ENCODE peak calls at places on chromosomes 2 and 18, in five cellular contexts. One of them, this sample, is unnamed.
A peak's percentile ranks its signal among the peaks of the same experiment; 100 is the strongest.

GRCh38 chr2:101473911-101474751 is 781 bp downstream of the RFX8 start:
- DNase-seq in hypothalamus: peak; percentile 42
- DNase-seq in suprapubic skin: peak; percentile 70
- DNase-seq in ELR: peak; percentile 81
- DNase-seq in neural progenitor cell: peak; percentile 74
- DNase-seq in this sample: peak; percentile 48

GRCh38 chr2:159251296-159252173 is 35.0 kb downstream of the WDSUB1 start:
- DNase-seq in hypothalamus: no peak
- DNase-seq in suprapubic skin: no peak
- DNase-seq in ELR: peak; percentile 47
- DNase-seq in neural progenitor cell: no peak
- DNase-seq in this sample: no peak

GRCh38 chr2:161576421-161576820 is 47.8 kb upstream of the SLC4A10 start:
- DNase-seq in hypothalamus: no peak
- DNase-seq in suprapubic skin: no peak
- DNase-seq in ELR: peak; percentile 45
- DNase-seq in neural progenitor cell: peak; percentile 45
- DNase-seq in this sample: no peak

GRCh38 chr2:189836644-189837043 is 52.4 kb downstream of the PMS1 start:
- DNase-seq in hypothalamus: no peak
- DNase-seq in suprapubic skin: no peak
- DNase-seq in ELR: peak; percentile 68
- DNase-seq in neural progenitor cell: no peak
- DNase-seq in this sample: no peak

GRCh38 chr2:158464426-158465281 is 7.9 kb downstream of the PKP4 start:
- DNase-seq in hypothalamus: no peak
- DNase-seq in suprapubic skin: no peak
- DNase-seq in ELR: peak; percentile 52
- DNase-seq in neural progenitor cell: peak; percentile 30
- DNase-seq in this sample: no peak

GRCh38 chr18:76450912-76451421 is 44.1 kb downstream of the ZNF516 start:
- DNase-seq in hypothalamus: peak; percentile 33
- DNase-seq in suprapubic skin: peak; percentile 76
- DNase-seq in ELR: peak; percentile 79
- DNase-seq in neural progenitor cell: peak; percentile 60
- DNase-seq in this sample: peak; percentile 53

GRCh38 chr2:62475172-62476011 is 30.6 kb downstream of the TMEM17 start:
- DNase-seq in hypothalamus: no peak
- DNase-seq in suprapubic skin: no peak
- DNase-seq in ELR: no peak
- DNase-seq in neural progenitor cell: peak; percentile 72
- DNase-seq in this sample: peak; percentile 26

GRCh38 chr2:232273903-232274598 is 104.5 kb upstream of the ALPP start:
- DNase-seq in hypothalamus: no peak
- DNase-seq in suprapubic skin: no peak
- DNase-seq in ELR: no peak
- DNase-seq in neural progenitor cell: peak; percentile 31
- DNase-seq in this sample: no peak

GRCh38 chr2:34099377-34099776 is 500.3 kb upstream of the FAM98A start:
- DNase-seq in hypothalamus: no peak
- DNase-seq in suprapubic skin: no peak
- DNase-seq in ELR: no peak
- DNase-seq in neural progenitor cell: peak; percentile 72
- DNase-seq in this sample: no peak

GRCh38 chr2:95382686-95383634 is 19.5 kb upstream of the FAHD2A start:
- DNase-seq in hypothalamus: no peak
- DNase-seq in suprapubic skin: no peak
- DNase-seq in ELR: no peak
- DNase-seq in neural progenitor cell: no peak
- DNase-seq in this sample: no peak

GRCh38 chr2:105117565-105117964 is 79.7 kb downstream of the MRPS9 start:
- DNase-seq in hypothalamus: no peak
- DNase-seq in suprapubic skin: no peak
- DNase-seq in ELR: no peak
- DNase-seq in neural progenitor cell: no peak
- DNase-seq in this sample: no peak